ENCODE peak calls at places on chromosomes 7 and 10, in eight cellular contexts. G is body of pancreas, H is cardiac fibroblast, I is breast epithelium, Q is upper lobe of right lung, B is gastrocnemius medialis, W is A549, S is IMR-90. N is an unnamed sample.

GRCh38 chr10:62559481-62560206 is 185.5 kb downstream of the ZNF365 start:
- DNase-seq in G (no peak), H (peak), I (no peak), Q (no peak), B (no peak), W (no peak), S (no peak), N (no peak)

GRCh38 chr10:69573056-69573806 is at the start of gene NEUROG3:
- DNase-seq in G (no peak), H (no peak), I (no peak), Q (no peak), B (no peak), W (no peak), S (no peak), N (peak)

GRCh38 chr10:117162093-117163021 is 24.3 kb upstream of the VAX1 start:
- DNase-seq in G (peak), H (no peak), I (no peak), Q (no peak), B (no peak), W (no peak), S (no peak), N (no peak)

GRCh38 chr10:69807696-69808095 is 6.0 kb downstream of the COL13A1 start:
- DNase-seq in G (no peak), H (peak), I (no peak), Q (no peak), B (no peak), W (no peak), S (peak), N (no peak)

GRCh38 chr7:98613601-98614425 is 3.3 kb upstream of the NPTX2 start:
- DNase-seq in G (no peak), H (peak), I (no peak), Q (no peak), B (no peak), W (no peak), S (peak), N (peak)

GRCh38 chr7:19066109-19066508 is 51.3 kb downstream of the TWIST1 start:
- DNase-seq in G (no peak), H (no peak), I (no peak), Q (no peak), B (no peak), W (no peak), S (peak), N (no peak)

GRCh38 chr7:21507627-21508343 is 35.1 kb upstream of the DNAH11 start:
- DNase-seq in G (peak), H (peak), I (no peak), Q (no peak), B (no peak), W (no peak), S (peak), N (no peak)

GRCh38 chr10:122344741-122345258 is 29.7 kb upstream of the PLEKHA1 start:
- DNase-seq in G (no peak), H (peak), I (no peak), Q (no peak), B (no peak), W (no peak), S (peak), N (no peak)

GRCh38 chr10:65950075-65950474 is 975.8 kb upstream of the LRRTM3 start:
- DNase-seq in G (no peak), H (peak), I (no peak), Q (no peak), B (no peak), W (no peak), S (no peak), N (no peak)

GRCh38 chr7:22296916-22297315 is 60.0 kb downstream of the RAPGEF5 start:
- DNase-seq in G (no peak), H (peak), I (no peak), Q (no peak), B (no peak), W (no peak), S (no peak), N (no peak)

GRCh38 chr10:77383861-77384553 is 253.6 kb downstream of the KCNMA1 start:
- DNase-seq in G (no peak), H (peak), I (no peak), Q (no peak), B (no peak), W (no peak), S (peak), N (no peak)

GRCh38 chr10:126397640-126398382 is 9.5 kb upstream of the ADAM12 start:
- DNase-seq in G (no peak), H (peak), I (no peak), Q (no peak), B (no peak), W (peak), S (peak), N (no peak)

GRCh38 chr7:86814980-86815379 is 171.3 kb downstream of the GRM3 start:
- DNase-seq in G (no peak), H (peak), I (no peak), Q (no peak), B (no peak), W (no peak), S (no peak), N (no peak)

GRCh38 chr10:78350286-78350685 is 316.6 kb downstream of the RPS24 start:
- DNase-seq in G (no peak), H (no peak), I (no peak), Q (peak), B (no peak), W (no peak), S (no peak), N (peak)

GRCh38 chr7:110356438-110356837 is 734.5 kb upstream of the LRRN3 start:
- DNase-seq in G (no peak), H (no peak), I (no peak), Q (no peak), B (no peak), W (no peak), S (no peak), N (no peak)

DNA sequence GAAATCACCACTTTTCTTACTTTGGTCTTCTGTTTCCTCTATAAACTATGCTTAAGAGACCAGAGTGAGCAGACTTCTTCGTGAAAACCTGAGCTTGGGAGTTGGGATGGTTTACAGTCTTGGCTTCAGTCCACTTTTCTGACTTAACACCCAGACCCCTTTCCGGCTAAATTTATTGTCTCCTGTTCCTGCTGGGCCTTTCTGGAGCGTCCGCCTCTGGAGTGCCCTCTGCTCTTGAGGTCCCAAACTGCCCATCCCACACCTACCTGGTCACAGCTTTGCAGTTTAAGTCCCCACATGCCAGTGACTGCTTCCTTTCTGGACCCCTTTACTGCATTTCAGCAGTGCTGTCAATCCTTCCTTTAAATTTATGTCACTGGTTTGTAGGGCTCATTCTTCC is 80.2 kb downstream of the KAT6B start:
- DNase-seq in G (no peak), H (no peak), I (no peak), Q (no peak), B (no peak), W (no peak), S (no peak), N (no peak)
- TF ChIP-seq CTCF in G (no peak), H (no peak), I (no peak), Q (no peak), B (no peak), W (no peak), S (no peak), N (no peak)

DNA sequence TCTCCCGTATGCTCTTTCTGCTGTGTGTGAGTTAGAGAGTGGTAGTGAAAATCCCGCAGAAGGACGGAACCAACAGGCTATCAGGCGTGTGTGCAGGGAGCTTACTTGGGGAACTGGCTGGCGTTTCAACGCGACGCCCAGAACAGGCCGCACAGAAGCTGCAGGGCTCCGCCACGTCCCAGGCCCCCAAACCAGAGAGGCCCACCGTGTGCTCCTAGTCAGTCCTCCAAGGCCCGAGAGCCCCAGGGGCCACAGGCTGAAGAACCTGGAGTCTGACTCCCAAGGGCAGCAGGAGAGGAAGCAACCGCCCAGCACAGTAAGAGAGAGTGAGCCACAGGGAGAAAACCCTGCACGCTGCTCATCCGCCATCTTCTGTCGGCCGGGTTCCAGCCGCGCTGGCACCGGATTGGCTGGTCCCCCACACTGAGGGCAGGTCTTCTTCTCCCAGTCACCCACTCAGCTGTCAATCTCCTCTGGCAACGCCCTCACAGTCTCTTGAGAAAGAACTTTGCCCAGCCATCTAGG is 730.6 kb upstream of the VSTM2A start:
- DNase-seq in G (no peak), H (peak), I (no peak), Q (peak), B (no peak), W (no peak), S (no peak), N (no peak)
- H3K4me3 ChIP-seq in G (no peak), H (peak), I (no peak), Q (no peak), B (no peak), W (no peak), S (no peak), N (no peak)

GRCh38 chr10:116109881-116110280 is 163.1 kb downstream of the GFRA1 start:
- DNase-seq in G (no peak), H (no peak), I (no peak), Q (no peak), B (no peak), W (no peak), S (no peak), N (no peak)

GRCh38 chr10:116113721-116114501 is 159.1 kb downstream of the GFRA1 start:
- DNase-seq in G (no peak), H (peak), I (no peak), Q (no peak), B (no peak), W (no peak), S (peak), N (no peak)

GRCh38 chr10:116110736-116111135 is 162.3 kb downstream of the GFRA1 start:
- DNase-seq in G (no peak), H (no peak), I (no peak), Q (no peak), B (no peak), W (no peak), S (no peak), N (no peak)

GRCh38 chr10:116111483-116112095 is 161.4 kb downstream of the GFRA1 start:
- DNase-seq in G (no peak), H (no peak), I (no peak), Q (no peak), B (no peak), W (no peak), S (no peak), N (no peak)

DNA sequence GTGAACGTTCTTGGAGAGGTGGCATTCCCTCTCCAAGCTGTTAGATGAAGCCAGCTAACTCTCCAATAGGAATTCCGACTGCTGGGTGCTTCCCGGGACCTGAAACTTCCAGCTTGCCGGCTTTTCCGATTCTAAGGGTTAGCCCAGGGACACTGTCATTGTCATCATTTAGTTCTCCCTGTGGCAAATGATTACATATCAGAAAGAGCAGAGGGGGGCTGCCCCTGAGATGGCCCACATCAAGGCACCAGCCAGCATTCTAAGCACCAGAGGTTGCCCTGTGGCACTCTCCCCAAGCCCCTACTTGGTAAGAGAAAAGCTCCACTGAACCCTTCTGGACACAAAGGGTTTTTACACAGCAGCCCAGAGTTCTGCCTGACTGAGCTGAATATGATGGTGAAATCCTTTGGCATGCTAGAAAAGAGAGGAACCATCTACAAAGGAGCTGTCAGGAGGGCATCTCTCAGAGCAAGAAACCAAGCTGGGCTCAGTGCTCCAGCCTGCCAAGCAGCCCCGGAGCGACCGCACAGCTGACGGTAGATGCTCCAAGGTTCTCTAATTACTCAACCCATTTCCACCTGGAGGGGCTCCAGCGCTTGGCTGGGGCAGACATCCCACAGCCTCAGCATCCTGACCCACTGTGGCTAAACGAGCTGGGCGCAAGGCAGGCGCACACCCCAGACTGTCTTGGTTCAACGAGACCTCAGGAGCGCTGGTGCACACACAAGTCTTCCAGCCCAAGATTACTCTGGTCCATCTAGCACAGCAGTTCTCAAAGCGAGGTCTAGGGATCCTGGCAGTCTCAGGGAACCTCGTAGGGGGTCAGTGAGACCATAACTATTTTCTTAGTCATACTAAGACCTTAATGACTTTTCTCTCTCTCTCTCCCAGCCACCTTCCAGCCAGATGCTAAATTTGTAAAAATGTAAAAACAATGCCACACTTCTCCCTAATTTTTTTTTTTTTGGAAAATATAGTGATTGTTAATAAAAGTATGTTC is 160.5 kb downstream of the GFRA1 start:
- DNase-seq in G (no peak), H (no peak), I (no peak), Q (no peak), B (no peak), W (no peak), S (no peak), N (no peak)
- TF ChIP-seq CTCF in G (no peak), H (no peak), I (no peak), Q (no peak), B (no peak), W (no peak), S (no peak), N (no peak)

DNA sequence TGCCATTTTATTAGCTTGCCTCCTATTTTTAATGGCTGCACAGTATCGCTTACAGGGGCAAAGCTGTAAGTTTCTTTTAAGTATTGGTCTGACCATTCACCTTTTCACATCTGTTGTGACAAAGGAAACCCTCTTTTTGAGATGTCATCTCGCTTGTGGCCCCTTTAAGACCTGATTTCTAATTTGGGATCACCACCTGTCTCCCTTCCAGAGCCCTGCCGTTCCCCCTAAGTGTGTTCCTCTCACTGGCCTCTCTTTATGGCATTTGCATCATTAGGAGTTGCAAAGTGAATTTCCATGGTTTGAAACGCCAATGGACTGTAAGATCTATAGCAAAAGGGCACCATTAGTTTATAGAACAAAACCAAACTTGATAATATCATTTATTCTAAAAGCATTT is 1.4 kb downstream of the EPDR1 start:
- DNase-seq in G (no peak), H (no peak), I (no peak), Q (no peak), B (peak), W (no peak), S (no peak), N (no peak)
- H3K4me3 ChIP-seq in G (no peak), H (no peak), I (no peak), Q (peak), B (peak), W (peak), S (no peak), N (no peak)

DNA sequence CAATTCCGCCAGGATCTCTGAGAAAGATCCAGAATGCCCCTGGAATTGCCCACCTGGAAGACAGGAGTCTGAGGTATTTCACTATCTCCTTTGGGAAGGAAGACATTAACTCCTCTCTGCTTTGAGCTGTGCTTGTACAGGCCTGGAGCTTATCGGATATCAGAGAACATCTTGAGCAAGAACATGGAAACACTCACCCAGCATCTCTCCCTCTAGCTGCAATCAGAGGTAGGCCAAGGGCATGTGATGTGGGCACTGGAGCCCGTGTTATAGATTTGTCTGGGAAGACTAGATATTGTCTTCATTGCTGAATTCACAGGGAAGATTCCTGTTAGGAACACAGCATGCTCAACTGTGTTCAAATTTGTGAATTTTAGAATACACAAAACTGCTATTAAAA is 233.9 kb downstream of the PHF14 start:
- DNase-seq in G (no peak), H (no peak), I (no peak), Q (no peak), B (no peak), W (no peak), S (no peak), N (no peak)
- TF ChIP-seq CTCF in G (no peak), H (peak), I (no peak), Q (no peak), B (no peak), W (no peak), S (no peak), N (no peak)

GRCh38 chr7:84970683-84971082 is 216.2 kb downstream of the SEMA3D start:
- DNase-seq in G (no peak), H (no peak), I (no peak), Q (no peak), B (no peak), W (no peak), S (no peak), N (no peak)

GRCh38 chr7:84975586-84976185 is 211.2 kb downstream of the SEMA3D start:
- DNase-seq in G (no peak), H (peak), I (no peak), Q (no peak), B (no peak), W (no peak), S (peak), N (no peak)

GRCh38 chr7:84971360-84971759 is 215.5 kb downstream of the SEMA3D start:
- DNase-seq in G (no peak), H (no peak), I (no peak), Q (no peak), B (no peak), W (no peak), S (no peak), N (no peak)
- H3K4me3 ChIP-seq in G (no peak), H (no peak), I (no peak), Q (no peak), B (no peak), W (no peak), S (no peak), N (no peak)

GRCh38 chr7:44101304-44101965 is 2.7 kb upstream of the AEBP1 start:
- DNase-seq in G (no peak), H (no peak), I (no peak), Q (no peak), B (no peak), W (no peak), S (no peak), N (no peak)
- TF ChIP-seq CTCF in G (no peak), H (no peak), I (no peak), Q (no peak), B (no peak), W (no peak), S (no peak), N (no peak)

DNA sequence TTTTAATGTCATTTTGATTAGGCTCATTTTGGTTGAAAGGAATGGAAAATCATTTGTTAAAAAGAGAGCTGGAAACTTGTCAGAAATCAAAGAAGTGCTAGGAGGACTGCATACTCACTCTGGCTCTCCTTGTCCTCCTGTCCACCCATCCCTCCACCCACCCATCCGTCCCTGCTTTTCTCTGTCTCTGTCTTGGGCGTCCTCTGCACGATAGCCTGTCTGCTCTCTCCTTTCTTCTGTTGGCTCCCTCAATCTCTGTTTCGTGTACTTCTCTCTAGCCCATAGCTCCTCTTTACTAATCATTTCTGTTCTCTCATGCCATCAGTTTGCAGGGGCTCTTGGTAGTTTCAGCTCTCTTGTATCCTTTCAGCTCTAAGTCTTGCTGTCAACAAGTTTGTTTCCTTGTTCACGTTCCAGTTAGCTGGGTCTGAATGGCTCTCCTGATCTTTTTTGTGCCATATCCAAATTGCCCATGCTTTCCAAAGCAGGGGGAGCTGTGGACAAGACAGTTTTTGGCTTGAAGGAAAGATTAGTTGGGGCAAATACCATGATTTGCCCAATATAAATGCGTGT is 75.6 kb downstream of the KAT6B start:
- DNase-seq in G (no peak), H (no peak), I (no peak), Q (no peak), B (no peak), W (no peak), S (no peak), N (no peak)
- H3K4me3 ChIP-seq in G (no peak), H (no peak), I (no peak), Q (no peak), B (no peak), W (no peak), S (no peak), N (no peak)

GRCh38 chr7:108247646-108248045 is 117.5 kb upstream of the LAMB4 start:
- DNase-seq in G (no peak), H (peak), I (no peak), Q (no peak), B (no peak), W (no peak), S (no peak), N (no peak)

GRCh38 chr7:108248418-108248817 is 118.3 kb upstream of the LAMB4 start:
- DNase-seq in G (no peak), H (no peak), I (no peak), Q (no peak), B (no peak), W (no peak), S (no peak), N (no peak)

GRCh38 chr7:108245523-108246226 is 115.5 kb upstream of the LAMB4 start:
- DNase-seq in G (no peak), H (no peak), I (no peak), Q (no peak), B (no peak), W (no peak), S (no peak), N (no peak)

GRCh38 chr7:108244110-108244509 is 113.9 kb upstream of the LAMB4 start:
- DNase-seq in G (no peak), H (no peak), I (no peak), Q (no peak), B (no peak), W (no peak), S (no peak), N (no peak)

GRCh38 chr7:108246227-108246837 is 116.2 kb upstream of the LAMB4 start:
- DNase-seq in G (peak), H (peak), I (no peak), Q (no peak), B (peak), W (peak), S (peak), N (peak)
- TF ChIP-seq CTCF in G (peak), H (peak), I (no peak), Q (no peak), B (no peak), W (peak), S (peak), N (peak)

GRCh38 chr7:39721345-39721744 is 98.0 kb downstream of the RALA start:
- DNase-seq in G (no peak), H (no peak), I (no peak), Q (no peak), B (no peak), W (no peak), S (no peak), N (no peak)
- H3K4me3 ChIP-seq in G (no peak), H (no peak), I (no peak), Q (no peak), B (no peak), W (no peak), S (no peak), N (no peak)